ENCODE peak calls at places on chromosomes 5 and 9, in eight cellular contexts. R is progenitor cell of endocrine pancreas, K is body of pancreas, S is tibial nerve, B is amygdala, G is T-helper 9 cell, N is GM18507, H is HTR-8/SVneo. Y is an unnamed sample.

GRCh38 chr9:87596862-87597261 is 99.2 kb downstream of the DAPK1 start:
- DNase-seq in G (no peak), R (no peak), S (no peak), H (no peak), B (no peak), N (no peak), K (peak), Y (peak)

GRCh38 chr9:81621111-81621510 is 68.2 kb downstream of the TLE1 start:
- DNase-seq in S (no peak), R (no peak), G (no peak), H (no peak), N (no peak), K (no peak), B (no peak), Y (no peak)

GRCh38 chr5:166436857-166437256 is 1854.6 kb upstream of the WWC1 start:
- DNase-seq in G (no peak), S (no peak), R (no peak), K (no peak), N (no peak), B (no peak), H (peak), Y (no peak)

GRCh38 chr5:118486647-118487046 is 501.7 kb downstream of the DTWD2 start:
- DNase-seq in B (no peak), K (no peak), S (no peak), R (no peak), H (no peak), G (no peak), N (no peak), Y (no peak)

GRCh38 chr9:2663486-2663885 is 41.9 kb downstream of the VLDLR start:
- DNase-seq in S (no peak), B (no peak), N (no peak), H (no peak), G (no peak), R (no peak), K (no peak), Y (no peak)

GRCh38 chr9:109742759-109743388 is 37.1 kb upstream of the PALM2AKAP2 start:
- DNase-seq in R (no peak), G (no peak), S (no peak), N (no peak), B (no peak), H (no peak), K (no peak), Y (no peak)

GRCh38 chr9:91036826-91037510 is 235.3 kb downstream of the SYK start:
- DNase-seq in R (peak), N (no peak), K (peak), G (peak), H (peak), B (peak), S (peak), Y (peak)

GRCh38 chr5:131475416-131476045 is 159.5 kb downstream of the RAPGEF6 start:
- DNase-seq in R (no peak), N (no peak), S (no peak), B (no peak), K (no peak), G (no peak), H (no peak), Y (no peak)

GRCh38 chr9:22165144-22165543 is 156.0 kb upstream of the CDKN2B start:
- DNase-seq in K (no peak), H (no peak), G (no peak), N (no peak), S (no peak), R (no peak), B (no peak), Y (no peak)

GRCh38 chr5:147452137-147452838 is 57.6 kb downstream of the DPYSL3 start:
- DNase-seq in R (no peak), B (no peak), N (no peak), H (no peak), S (no peak), G (no peak), K (no peak), Y (no peak)

GRCh38 chr9:133916159-133916541 is 76.0 kb downstream of the VAV2 start:
- DNase-seq in R (no peak), G (no peak), K (peak), S (no peak), N (no peak), B (peak), H (no peak), Y (no peak)

GRCh38 chr9:120619751-120620655 is 40.0 kb upstream of the CDK5RAP2 start:
- DNase-seq in R (peak), G (peak), S (peak), B (no peak), N (peak), H (peak), K (peak), Y (peak)

GRCh38 chr9:90307177-90307833 is 335.3 kb downstream of the DIRAS2 start:
- DNase-seq in B (no peak), S (no peak), R (no peak), K (peak), N (no peak), H (no peak), G (no peak), Y (no peak)

GRCh38 chr5:16736158-16736994 is 119.6 kb upstream of the RETREG1 start:
- DNase-seq in G (no peak), K (peak), N (no peak), S (no peak), H (no peak), B (no peak), R (peak), Y (peak)